ENCODE peak calls at places on chromosomes 16 and 17, in four cellular contexts. One of them, this sample, is unnamed.
A peak's percentile ranks its signal among the peaks of the same experiment; 100 is the strongest.

GRCh38 chr17:142876-143784 is 5.8 kb downstream of the SCGB1C2 start:
- DNase-seq in natural killer cell treated with Interleukin-12 subunit alpha and Interleukin-12 subunit beta and Interleukin-15 and Interleukin-18, amount 100 ng/mL, for 72 hours: no peak
- DNase-seq in iris pigment epithelial cell: no peak
- DNase-seq in T47D: no peak
- DNase-seq in this sample: no peak

GRCh38 chr17:17300624-17301568 is 2.3 kb upstream of the NT5M start:
- DNase-seq in natural killer cell treated with Interleukin-12 subunit alpha and Interleukin-12 subunit beta and Interleukin-15 and Interleukin-18, amount 100 ng/mL, for 72 hours: no peak
- DNase-seq in T47D: no peak
- DNase-seq in iris pigment epithelial cell: peak; percentile 44
- DNase-seq in this sample: peak; percentile 44

GRCh38 chr16:81127051-81127450 is 30.9 kb upstream of the GCSH start:
- DNase-seq in natural killer cell treated with Interleukin-12 subunit alpha and Interleukin-12 subunit beta and Interleukin-15 and Interleukin-18, amount 100 ng/mL, for 72 hours: no peak
- DNase-seq in T47D: no peak
- DNase-seq in iris pigment epithelial cell: peak; percentile 37
- DNase-seq in this sample: no peak

GRCh38 chr17:39209317-39210092 is 9.4 kb downstream of the RPL19 start:
- DNase-seq in iris pigment epithelial cell: peak; percentile 56
- DNase-seq in natural killer cell treated with Interleukin-12 subunit alpha and Interleukin-12 subunit beta and Interleukin-15 and Interleukin-18, amount 100 ng/mL, for 72 hours: no peak
- DNase-seq in T47D: no peak
- DNase-seq in this sample: peak; percentile 51

GRCh38 chr17:15479697-15480096 is 12.3 kb upstream of the CDRT4 start:
- DNase-seq in iris pigment epithelial cell: no peak
- DNase-seq in T47D: no peak
- DNase-seq in natural killer cell treated with Interleukin-12 subunit alpha and Interleukin-12 subunit beta and Interleukin-15 and Interleukin-18, amount 100 ng/mL, for 72 hours: no peak
- DNase-seq in this sample: peak; percentile 76

GRCh38 chr17:29379084-29379811 is 10.9 kb upstream of the TAOK1 start:
- DNase-seq in iris pigment epithelial cell: peak; percentile 23
- DNase-seq in natural killer cell treated with Interleukin-12 subunit alpha and Interleukin-12 subunit beta and Interleukin-15 and Interleukin-18, amount 100 ng/mL, for 72 hours: no peak
- DNase-seq in T47D: no peak
- DNase-seq in this sample: peak; percentile 59

GRCh38 chr16:14003119-14003570 is 68.0 kb upstream of the MRTFB start:
- DNase-seq in T47D: peak; percentile 62
- DNase-seq in iris pigment epithelial cell: peak; percentile 58
- DNase-seq in natural killer cell treated with Interleukin-12 subunit alpha and Interleukin-12 subunit beta and Interleukin-15 and Interleukin-18, amount 100 ng/mL, for 72 hours: no peak
- DNase-seq in this sample: peak; percentile 38

GRCh38 chr16:7518158-7518557 is 185.5 kb downstream of the RBFOX1 start:
- DNase-seq in natural killer cell treated with Interleukin-12 subunit alpha and Interleukin-12 subunit beta and Interleukin-15 and Interleukin-18, amount 100 ng/mL, for 72 hours: no peak
- DNase-seq in T47D: no peak
- DNase-seq in iris pigment epithelial cell: no peak
- DNase-seq in this sample: no peak

GRCh38 chr16:12436201-12436657 is 367.5 kb downstream of the CPPED1 start:
- DNase-seq in iris pigment epithelial cell: no peak
- DNase-seq in T47D: no peak
- DNase-seq in natural killer cell treated with Interleukin-12 subunit alpha and Interleukin-12 subunit beta and Interleukin-15 and Interleukin-18, amount 100 ng/mL, for 72 hours: no peak
- DNase-seq in this sample: no peak

GRCh38 chr17:17402558-17402957 is 74.2 kb upstream of the MED9 start:
- DNase-seq in natural killer cell treated with Interleukin-12 subunit alpha and Interleukin-12 subunit beta and Interleukin-15 and Interleukin-18, amount 100 ng/mL, for 72 hours: no peak
- DNase-seq in iris pigment epithelial cell: peak; percentile 24
- DNase-seq in T47D: no peak
- DNase-seq in this sample: no peak

GRCh38 chr17:1328437-1328836 is 49.0 kb downstream of the TRARG1 start:
- DNase-seq in iris pigment epithelial cell: no peak
- DNase-seq in T47D: no peak
- DNase-seq in natural killer cell treated with Interleukin-12 subunit alpha and Interleukin-12 subunit beta and Interleukin-15 and Interleukin-18, amount 100 ng/mL, for 72 hours: no peak
- DNase-seq in this sample: no peak

GRCh38 chr16:89633064-89633631 is 19.7 kb downstream of the DPEP1 start:
- DNase-seq in T47D: no peak
- DNase-seq in iris pigment epithelial cell: peak; percentile 43
- DNase-seq in natural killer cell treated with Interleukin-12 subunit alpha and Interleukin-12 subunit beta and Interleukin-15 and Interleukin-18, amount 100 ng/mL, for 72 hours: no peak
- DNase-seq in this sample: no peak

GRCh38 chr16:66944054-66944441 is 8.7 kb downstream of the CES2 start:
- DNase-seq in natural killer cell treated with Interleukin-12 subunit alpha and Interleukin-12 subunit beta and Interleukin-15 and Interleukin-18, amount 100 ng/mL, for 72 hours: no peak
- DNase-seq in T47D: no peak
- DNase-seq in iris pigment epithelial cell: no peak
- DNase-seq in this sample: no peak

GRCh38 chr16:2199095-2199494 is 2.7 kb upstream of the CASKIN1 start:
- DNase-seq in T47D: no peak
- DNase-seq in iris pigment epithelial cell: no peak
- DNase-seq in natural killer cell treated with Interleukin-12 subunit alpha and Interleukin-12 subunit beta and Interleukin-15 and Interleukin-18, amount 100 ng/mL, for 72 hours: no peak
- DNase-seq in this sample: no peak

GRCh38 chr17:75124041-75124818 is 7.3 kb downstream of the NT5C start:
- DNase-seq in natural killer cell treated with Interleukin-12 subunit alpha and Interleukin-12 subunit beta and Interleukin-15 and Interleukin-18, amount 100 ng/mL, for 72 hours: peak; percentile 77
- DNase-seq in T47D: no peak
- DNase-seq in iris pigment epithelial cell: peak; percentile 67
- DNase-seq in this sample: peak; percentile 83

GRCh38 chr17:46028374-46028773 is 29.3 kb downstream of the STH start:
- DNase-seq in iris pigment epithelial cell: no peak
- DNase-seq in natural killer cell treated with Interleukin-12 subunit alpha and Interleukin-12 subunit beta and Interleukin-15 and Interleukin-18, amount 100 ng/mL, for 72 hours: no peak
- DNase-seq in T47D: no peak
- DNase-seq in this sample: no peak

GRCh38 chr17:66514227-66514806 is 211.9 kb downstream of the PRKCA start:
- DNase-seq in natural killer cell treated with Interleukin-12 subunit alpha and Interleukin-12 subunit beta and Interleukin-15 and Interleukin-18, amount 100 ng/mL, for 72 hours: no peak
- DNase-seq in iris pigment epithelial cell: peak; percentile 71
- DNase-seq in T47D: no peak
- DNase-seq in this sample: no peak

GRCh38 chr16:25014500-25015147 is 545 bp downstream of the ARHGAP17 start:
- DNase-seq in iris pigment epithelial cell: peak; percentile 45
- DNase-seq in natural killer cell treated with Interleukin-12 subunit alpha and Interleukin-12 subunit beta and Interleukin-15 and Interleukin-18, amount 100 ng/mL, for 72 hours: no peak
- DNase-seq in T47D: peak; percentile 30
- DNase-seq in this sample: peak; percentile 63

GRCh38 chr16:78770353-78771091 is 671.1 kb downstream of the WWOX start:
- DNase-seq in natural killer cell treated with Interleukin-12 subunit alpha and Interleukin-12 subunit beta and Interleukin-15 and Interleukin-18, amount 100 ng/mL, for 72 hours: peak; percentile 81
- DNase-seq in T47D: peak; percentile 17
- DNase-seq in iris pigment epithelial cell: no peak
- DNase-seq in this sample: no peak

GRCh38 chr16:64910351-64910750 is 211.5 kb downstream of the CDH11 start:
- DNase-seq in natural killer cell treated with Interleukin-12 subunit alpha and Interleukin-12 subunit beta and Interleukin-15 and Interleukin-18, amount 100 ng/mL, for 72 hours: no peak
- DNase-seq in iris pigment epithelial cell: peak; percentile 61
- DNase-seq in T47D: no peak
- DNase-seq in this sample: no peak

GRCh38 chr17:82153745-82154375 is 55.8 kb upstream of the FASN start:
- DNase-seq in T47D: peak; percentile 94
- DNase-seq in iris pigment epithelial cell: peak; percentile 55
- DNase-seq in natural killer cell treated with Interleukin-12 subunit alpha and Interleukin-12 subunit beta and Interleukin-15 and Interleukin-18, amount 100 ng/mL, for 72 hours: no peak
- DNase-seq in this sample: peak; percentile 83

GRCh38 chr16:86768231-86768791 is 190.0 kb downstream of the FOXL1 start:
- DNase-seq in T47D: no peak
- DNase-seq in iris pigment epithelial cell: no peak
- DNase-seq in natural killer cell treated with Interleukin-12 subunit alpha and Interleukin-12 subunit beta and Interleukin-15 and Interleukin-18, amount 100 ng/mL, for 72 hours: no peak
- DNase-seq in this sample: no peak

GRCh38 chr17:37802712-37803416 is 58.0 kb upstream of the HNF1B start:
- DNase-seq in natural killer cell treated with Interleukin-12 subunit alpha and Interleukin-12 subunit beta and Interleukin-15 and Interleukin-18, amount 100 ng/mL, for 72 hours: no peak
- DNase-seq in T47D: no peak
- DNase-seq in iris pigment epithelial cell: peak; percentile 59
- DNase-seq in this sample: no peak

GRCh38 chr17:38893612-38894011 is 23.8 kb downstream of the LASP1 start:
- DNase-seq in iris pigment epithelial cell: peak; percentile 76
- DNase-seq in natural killer cell treated with Interleukin-12 subunit alpha and Interleukin-12 subunit beta and Interleukin-15 and Interleukin-18, amount 100 ng/mL, for 72 hours: peak; percentile 89
- DNase-seq in T47D: no peak
- DNase-seq in this sample: peak; percentile 49

GRCh38 chr17:4331614-4332013 is 34.9 kb downstream of the UBE2G1 start:
- DNase-seq in T47D: no peak
- DNase-seq in natural killer cell treated with Interleukin-12 subunit alpha and Interleukin-12 subunit beta and Interleukin-15 and Interleukin-18, amount 100 ng/mL, for 72 hours: no peak
- DNase-seq in iris pigment epithelial cell: no peak
- DNase-seq in this sample: no peak

GRCh38 chr16:89341697-89342694 is 124.5 kb downstream of the ZNF778 start:
- DNase-seq in iris pigment epithelial cell: no peak
- DNase-seq in natural killer cell treated with Interleukin-12 subunit alpha and Interleukin-12 subunit beta and Interleukin-15 and Interleukin-18, amount 100 ng/mL, for 72 hours: no peak
- DNase-seq in T47D: no peak
- DNase-seq in this sample: no peak

GRCh38 chr16:1983544-1984346 is at the start of gene GFER:
- DNase-seq in T47D: peak; percentile 98
- DNase-seq in iris pigment epithelial cell: peak; percentile 94
- DNase-seq in natural killer cell treated with Interleukin-12 subunit alpha and Interleukin-12 subunit beta and Interleukin-15 and Interleukin-18, amount 100 ng/mL, for 72 hours: peak; percentile 96
- DNase-seq in this sample: peak; percentile 97

GRCh38 chr17:20141201-20141999 is 132.2 kb downstream of the SPECC1 start:
- DNase-seq in natural killer cell treated with Interleukin-12 subunit alpha and Interleukin-12 subunit beta and Interleukin-15 and Interleukin-18, amount 100 ng/mL, for 72 hours: no peak
- DNase-seq in iris pigment epithelial cell: no peak
- DNase-seq in T47D: no peak
- DNase-seq in this sample: no peak

GRCh38 chr16:65312071-65312470 is 190.2 kb upstream of the CDH11 start:
- DNase-seq in T47D: no peak
- DNase-seq in iris pigment epithelial cell: peak; percentile 50
- DNase-seq in natural killer cell treated with Interleukin-12 subunit alpha and Interleukin-12 subunit beta and Interleukin-15 and Interleukin-18, amount 100 ng/mL, for 72 hours: no peak
- DNase-seq in this sample: no peak

GRCh38 chr17:61157246-61157887 is 242.3 kb upstream of the TBX2 start:
- DNase-seq in T47D: peak; percentile 30
- DNase-seq in natural killer cell treated with Interleukin-12 subunit alpha and Interleukin-12 subunit beta and Interleukin-15 and Interleukin-18, amount 100 ng/mL, for 72 hours: no peak
- DNase-seq in iris pigment epithelial cell: peak; percentile 79
- DNase-seq in this sample: peak; percentile 21

GRCh38 chr17:63445065-63445464 is 1.0 kb downstream of the CYB561 start:
- DNase-seq in iris pigment epithelial cell: no peak
- DNase-seq in natural killer cell treated with Interleukin-12 subunit alpha and Interleukin-12 subunit beta and Interleukin-15 and Interleukin-18, amount 100 ng/mL, for 72 hours: no peak
- DNase-seq in T47D: no peak
- DNase-seq in this sample: no peak

GRCh38 chr17:33595783-33596182 is 302.7 kb upstream of the ASIC2 start:
- DNase-seq in iris pigment epithelial cell: no peak
- DNase-seq in T47D: no peak
- DNase-seq in natural killer cell treated with Interleukin-12 subunit alpha and Interleukin-12 subunit beta and Interleukin-15 and Interleukin-18, amount 100 ng/mL, for 72 hours: no peak
- DNase-seq in this sample: no peak

GRCh38 chr17:4576729-4577322 is 7.5 kb upstream of the SMTNL2 start:
- DNase-seq in natural killer cell treated with Interleukin-12 subunit alpha and Interleukin-12 subunit beta and Interleukin-15 and Interleukin-18, amount 100 ng/mL, for 72 hours: no peak
- DNase-seq in T47D: no peak
- DNase-seq in iris pigment epithelial cell: no peak
- DNase-seq in this sample: no peak

GRCh38 chr16:27434141-27435051 is 32.4 kb downstream of the IL21R start:
- DNase-seq in natural killer cell treated with Interleukin-12 subunit alpha and Interleukin-12 subunit beta and Interleukin-15 and Interleukin-18, amount 100 ng/mL, for 72 hours: peak; percentile 52
- DNase-seq in iris pigment epithelial cell: no peak
- DNase-seq in T47D: no peak
- DNase-seq in this sample: no peak

GRCh38 chr17:77378318-77379064 is 237.7 kb downstream of the SEC14L1 start:
- DNase-seq in T47D: no peak
- DNase-seq in iris pigment epithelial cell: no peak
- DNase-seq in natural killer cell treated with Interleukin-12 subunit alpha and Interleukin-12 subunit beta and Interleukin-15 and Interleukin-18, amount 100 ng/mL, for 72 hours: no peak
- DNase-seq in this sample: no peak

GRCh38 chr16:11354733-11355574 is 9.7 kb downstream of the RMI2 start:
- DNase-seq in T47D: no peak
- DNase-seq in iris pigment epithelial cell: peak; percentile 77
- DNase-seq in natural killer cell treated with Interleukin-12 subunit alpha and Interleukin-12 subunit beta and Interleukin-15 and Interleukin-18, amount 100 ng/mL, for 72 hours: peak; percentile 96
- DNase-seq in this sample: no peak

GRCh38 chr16:1152651-1153259 is at the start of gene CACNA1H:
- DNase-seq in natural killer cell treated with Interleukin-12 subunit alpha and Interleukin-12 subunit beta and Interleukin-15 and Interleukin-18, amount 100 ng/mL, for 72 hours: no peak
- DNase-seq in T47D: peak; percentile 87
- DNase-seq in iris pigment epithelial cell: no peak
- DNase-seq in this sample: no peak

GRCh38 chr17:27586203-27586701 is 44.7 kb upstream of the LGALS9 start:
- DNase-seq in natural killer cell treated with Interleukin-12 subunit alpha and Interleukin-12 subunit beta and Interleukin-15 and Interleukin-18, amount 100 ng/mL, for 72 hours: no peak
- DNase-seq in iris pigment epithelial cell: peak; percentile 82
- DNase-seq in T47D: no peak
- DNase-seq in this sample: no peak

GRCh38 chr17:83202002-83203000 is 122.9 kb downstream of the METRNL start:
- DNase-seq in iris pigment epithelial cell: no peak
- DNase-seq in T47D: no peak
- DNase-seq in natural killer cell treated with Interleukin-12 subunit alpha and Interleukin-12 subunit beta and Interleukin-15 and Interleukin-18, amount 100 ng/mL, for 72 hours: peak; percentile 41
- DNase-seq in this sample: no peak

GRCh38 chr17:78986048-78986648 is 6.4 kb upstream of the LGALS3BP start:
- DNase-seq in natural killer cell treated with Interleukin-12 subunit alpha and Interleukin-12 subunit beta and Interleukin-15 and Interleukin-18, amount 100 ng/mL, for 72 hours: no peak
- DNase-seq in iris pigment epithelial cell: peak; percentile 71
- DNase-seq in T47D: peak; percentile 55
- DNase-seq in this sample: peak; percentile 77